ENCODE peak calls at places on chromosomes 12 and 14, in seven cellular contexts. V is mesendoderm, L is IMR-90, Q is mesenchymal stem cell, S is H9, U is trophoblast cell, K is H1. H is an unnamed sample.

GRCh38 chr12:49983892-49984291 is 11.1 kb downstream of the AQP6 start:
- DNase-seq in Q (peak), U (no peak), S (no peak), L (peak), V (peak), K (no peak), H (no peak)

GRCh38 chr12:130557876-130558770 is 158.0 kb downstream of the RIMBP2 start:
- DNase-seq in L (no peak), K (no peak), S (no peak), U (no peak), V (no peak), Q (no peak), H (no peak)

GRCh38 chr12:570237-570925 is 92.9 kb downstream of the NINJ2 start:
- DNase-seq in S (peak), L (peak), K (no peak), U (peak), V (peak), Q (peak), H (peak)

GRCh38 chr14:98966021-98966420 is 306.0 kb downstream of the BCL11B start:
- DNase-seq in K (no peak), Q (no peak), U (no peak), L (no peak), V (no peak), S (no peak), H (no peak)

GRCh38 chr12:100926669-100927248 is 132.2 kb downstream of the ANO4 start:
- DNase-seq in L (peak), Q (peak), K (peak), V (peak), U (no peak), S (peak), H (peak)

GRCh38 chr14:99481745-99482099 is 513 bp downstream of the CCNK start:
- DNase-seq in K (no peak), S (no peak), Q (peak), L (peak), U (peak), V (peak), H (no peak)

GRCh38 chr12:51098611-51099010 is 15.2 kb upstream of the CSRNP2 start:
- DNase-seq in K (no peak), Q (no peak), L (peak), S (no peak), V (no peak), U (no peak), H (no peak)

GRCh38 chr14:99329711-99330315 is 57.8 kb upstream of the BCL11B start:
- DNase-seq in K (no peak), V (no peak), S (no peak), L (no peak), Q (no peak), U (peak), H (no peak)

GRCh38 chr14:53845813-53846693 is 110.6 kb downstream of the BMP4 start:
- DNase-seq in S (no peak), Q (no peak), V (peak), K (no peak), L (no peak), U (no peak), H (no peak)

GRCh38 chr12:7188557-7189397 is 709 bp upstream of the PEX5 start:
- DNase-seq in Q (peak), V (peak), K (peak), S (peak), L (peak), U (peak), H (peak)

GRCh38 chr14:93464271-93464670 is 33.5 kb downstream of the UNC79 start:
- DNase-seq in U (no peak), S (no peak), Q (no peak), V (peak), L (no peak), K (no peak), H (no peak)

GRCh38 chr12:122862872-122863701 is 27.8 kb downstream of the HIP1R start:
- DNase-seq in L (no peak), S (no peak), K (no peak), Q (no peak), U (no peak), V (no peak), H (no peak)

GRCh38 chr12:102685841-102686240 is 205.5 kb upstream of the IGF1 start:
- DNase-seq in L (no peak), U (no peak), K (no peak), S (no peak), V (no peak), Q (no peak), H (no peak)

GRCh38 chr12:108313609-108314331 is 25.3 kb downstream of the CMKLR1 start:
- DNase-seq in Q (no peak), S (no peak), V (peak), U (no peak), L (no peak), K (no peak), H (no peak)
- H3K27ac ChIP-seq in Q (no peak), S (no peak), V (peak), U (no peak), L (no peak), K (no peak), H (no peak)

DNA sequence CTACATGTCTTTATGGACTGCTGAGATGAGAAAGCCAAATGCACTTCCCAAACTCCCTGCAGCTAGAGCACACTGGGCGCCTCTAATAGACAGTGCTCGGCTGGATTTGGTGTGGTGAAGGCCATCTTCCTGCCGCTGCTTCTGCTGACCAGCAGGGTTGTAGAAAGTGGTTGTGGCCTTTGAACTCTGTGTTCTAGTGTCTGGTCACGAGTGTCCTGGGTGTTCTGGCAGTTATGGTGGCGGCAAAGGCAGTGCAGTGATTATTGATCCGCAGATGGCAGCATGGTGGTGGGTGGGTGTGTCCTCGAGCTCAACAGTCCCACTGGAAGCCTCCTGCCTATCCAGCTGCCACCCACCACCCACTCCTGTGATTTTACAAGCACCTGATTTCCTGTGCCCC is 43.4 kb downstream of the SMIM41 start:
- DNase-seq in S (no peak), L (no peak), V (no peak), K (no peak), Q (no peak), U (no peak), H (no peak)
- H4K8ac ChIP-seq in S (no peak), L (no peak), V (no peak), K (no peak), Q (no peak), U (no peak), H (no peak)

DNA sequence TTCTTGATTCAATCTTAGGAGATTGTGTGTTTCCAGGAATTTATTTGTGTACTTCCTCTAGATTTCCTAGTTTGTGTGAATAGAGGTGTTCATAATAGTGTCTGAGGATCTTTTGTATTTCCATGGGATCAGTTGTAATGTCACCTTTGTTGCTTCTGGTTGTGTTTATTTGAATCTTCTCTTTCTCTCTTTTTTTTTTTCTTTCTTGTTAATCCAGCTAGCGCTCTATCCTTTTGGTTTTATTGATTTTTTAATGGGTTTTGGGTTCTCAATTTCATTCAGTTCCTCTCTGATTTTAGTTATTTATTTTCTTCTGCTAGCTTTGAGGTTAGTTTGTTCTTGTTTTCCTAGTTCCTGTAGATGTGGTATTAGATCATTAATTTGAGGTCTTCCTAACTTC is 242.5 kb downstream of the SEC23A start:
- DNase-seq in Q (no peak), V (no peak), S (no peak), L (no peak), U (no peak), K (no peak), H (no peak)
- H3K27ac ChIP-seq in Q (no peak), V (no peak), S (no peak), L (no peak), U (no peak), K (no peak), H (no peak)

DNA sequence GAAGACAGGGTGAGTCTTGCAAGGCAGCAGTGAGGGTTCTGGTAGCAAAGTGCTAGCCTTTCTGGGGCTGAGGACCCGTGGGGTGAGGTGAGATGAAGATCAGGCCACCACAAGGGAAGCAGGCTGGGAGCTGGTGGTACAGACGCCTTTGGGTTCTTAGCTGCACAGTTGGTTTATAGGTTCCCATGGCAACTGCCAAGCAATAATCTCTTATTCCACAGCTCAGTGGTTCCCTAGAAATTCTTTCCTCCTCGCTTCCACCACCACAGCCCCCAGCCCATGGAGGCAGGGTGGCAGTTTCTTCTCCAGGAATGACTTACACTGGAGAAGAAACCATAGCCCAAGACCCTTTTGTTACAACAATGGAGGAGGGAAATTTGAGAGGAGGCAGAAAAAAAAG is 82.1 kb downstream of the CMKLR1 start:
- DNase-seq in U (no peak), K (no peak), Q (no peak), V (peak), S (no peak), L (no peak), H (no peak)
- H4K8ac ChIP-seq in U (no peak), K (no peak), Q (no peak), V (no peak), S (no peak), L (no peak), H (no peak)

GRCh38 chr14:21069388-21070082 is 569 bp upstream of the ARHGEF40 start:
- DNase-seq in V (peak), K (no peak), L (peak), Q (peak), U (no peak), S (peak), H (peak)
- H3K27ac ChIP-seq in V (peak), K (peak), L (peak), Q (peak), U (peak), S (no peak), H (peak)

H was measured in neuronal stem cell.